ENCODE peak calls at places on chromosome 11, in five cellular contexts. I, N, Y, J and T are unnamed samples. For H3K4me1, the result is how much of the 10 kb centered on the place peaks cover.

GRCh38 chr11:65204143-65204542 is 22.4 kb downstream of the CAPN1 start:
- DNase-seq in I (peak), N (no peak), Y (no peak), J (no peak), T (peak)

GRCh38 chr11:9276571-9276970 is 11.4 kb upstream of the DENND5A start:
- DNase-seq in I (peak), N (no peak), Y (no peak), J (no peak), T (no peak)

GRCh38 chr11:57762235-57762866 is 749 bp downstream of the CTNND1 start:
- DNase-seq in I (no peak), N (no peak), Y (peak), J (no peak), T (no peak)

GRCh38 chr11:70063121-70063520 is 15.0 kb upstream of the ANO1 start:
- DNase-seq in I (no peak), N (no peak), Y (no peak), J (peak), T (no peak)

GRCh38 chr11:68047437-68048290 is 8.8 kb downstream of the TCIRG1 start:
- DNase-seq in I (no peak), N (no peak), Y (peak), J (no peak), T (peak)

GRCh38 chr11:91664521-91664920 is 560.1 kb upstream of the FAT3 start:
- DNase-seq in I (no peak), N (no peak), Y (no peak), J (no peak), T (no peak)

GRCh38 chr11:2689551-2690260 is 10.1 kb downstream of the KCNQ1OT1 start:
- DNase-seq in I (peak), N (no peak), Y (peak), J (no peak), T (peak)

GRCh38 chr11:65291613-65292012 is 23.1 kb upstream of the CDC42EP2 start:
- DNase-seq in I (no peak), N (no peak), Y (peak), J (no peak), T (no peak)

GRCh38 chr11:11782532-11783110 is 59.2 kb upstream of the USP47 start:
- DNase-seq in I (no peak), N (no peak), Y (no peak), J (no peak), T (no peak)

GRCh38 chr11:36622431-36623136 is 24.5 kb upstream of the RAG2 start:
- DNase-seq in I (no peak), N (no peak), Y (no peak), J (no peak), T (no peak)

GRCh38 chr11:75867778-75868374 is 52.9 kb downstream of the UVRAG start:
- DNase-seq in I (no peak), N (peak), Y (no peak), J (no peak), T (no peak)

GRCh38 chr11:126419801-126420729 is 64.6 kb downstream of the ST3GAL4 start:
- DNase-seq in I (no peak), N (no peak), Y (peak), J (no peak), T (no peak)

GRCh38 chr11:17393472-17393871 is 5.0 kb upstream of the KCNJ11 start:
- DNase-seq in I (no peak), N (no peak), Y (no peak), J (no peak), T (peak)

GRCh38 chr11:93537767-93538261 is 5.4 kb downstream of the SMCO4 start:
- DNase-seq in I (peak), N (no peak), Y (peak), J (peak), T (peak)

GRCh38 chr11:93541154-93541553 is 2.0 kb downstream of the SMCO4 start:
- DNase-seq in I (no peak), N (no peak), Y (no peak), J (no peak), T (no peak)

GRCh38 chr11:93536346-93536871 is 6.8 kb downstream of the SMCO4 start:
- DNase-seq in I (no peak), N (no peak), Y (no peak), J (no peak), T (no peak)

GRCh38 chr11:93540337-93540736 is 2.9 kb downstream of the SMCO4 start:
- DNase-seq in I (no peak), N (no peak), Y (no peak), J (no peak), T (no peak)

GRCh38 chr11:93537022-93537421 is 6.2 kb downstream of the SMCO4 start:
- DNase-seq in I (peak), N (peak), Y (peak), J (no peak), T (no peak)
- H3K4me1 ChIP-seq in I (under half), N (half or more), Y (under half), J (under half), T (half or more)

DNA sequence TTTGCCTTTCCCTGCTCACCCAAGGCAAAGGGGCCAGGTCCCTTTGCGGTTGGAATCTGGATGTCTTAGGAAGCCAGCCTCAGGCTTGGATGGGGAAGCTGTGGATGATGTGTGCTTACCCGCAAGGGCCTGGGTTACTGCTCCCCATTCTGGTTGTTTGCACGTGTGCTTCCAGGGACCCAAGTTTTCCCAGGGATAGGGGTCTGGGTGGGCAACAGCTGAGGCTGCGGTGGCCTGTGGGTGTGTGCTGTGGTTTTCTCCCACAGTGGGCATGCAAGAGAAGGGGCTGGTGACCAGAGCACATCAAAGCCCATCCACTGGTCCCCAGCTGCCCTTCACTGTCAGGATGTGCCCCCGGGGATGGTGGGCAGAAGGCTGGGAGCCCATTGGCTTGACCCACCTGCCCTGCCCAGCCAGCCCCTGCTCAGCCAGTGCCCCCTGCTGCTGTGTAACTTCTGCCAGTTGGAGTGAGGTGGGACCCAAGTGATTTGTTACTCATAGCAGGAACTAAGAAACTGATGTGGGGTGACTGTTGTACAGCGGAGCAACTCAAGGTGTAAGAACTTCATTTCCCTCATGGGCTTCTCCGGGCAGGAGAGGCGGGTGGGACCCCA is 3.3 kb downstream of the CAPN5 start:
- DNase-seq in I (peak), N (no peak), Y (peak), J (no peak), T (no peak)
- H3K4me1 ChIP-seq in I (under half), N (half or more), Y (under half), J (under half), T (half or more)

DNA sequence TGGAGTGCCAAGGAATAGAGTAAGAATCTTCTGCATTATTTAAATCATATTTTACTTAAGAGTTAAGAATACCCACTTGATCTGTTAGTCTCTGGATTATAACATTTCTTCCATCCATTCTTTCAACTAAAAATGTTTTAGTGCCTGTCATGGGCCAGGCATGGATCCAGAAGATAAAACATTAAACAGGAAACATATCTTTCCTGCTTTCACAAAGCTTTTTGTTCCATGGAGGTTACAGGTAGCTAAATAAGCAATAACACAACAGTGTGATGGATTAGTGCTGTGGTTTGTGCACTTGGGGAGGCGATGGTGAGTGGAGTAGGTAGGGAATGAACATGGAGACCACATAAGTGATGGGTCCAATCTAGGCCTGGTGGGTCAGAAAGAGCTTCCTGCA is 258.5 kb downstream of the DDX10 start:
- DNase-seq in I (no peak), N (no peak), Y (no peak), J (no peak), T (no peak)
- H3K4me1 ChIP-seq in I (under half), N (under half), Y (under half), J (under half), T (under half)

DNA sequence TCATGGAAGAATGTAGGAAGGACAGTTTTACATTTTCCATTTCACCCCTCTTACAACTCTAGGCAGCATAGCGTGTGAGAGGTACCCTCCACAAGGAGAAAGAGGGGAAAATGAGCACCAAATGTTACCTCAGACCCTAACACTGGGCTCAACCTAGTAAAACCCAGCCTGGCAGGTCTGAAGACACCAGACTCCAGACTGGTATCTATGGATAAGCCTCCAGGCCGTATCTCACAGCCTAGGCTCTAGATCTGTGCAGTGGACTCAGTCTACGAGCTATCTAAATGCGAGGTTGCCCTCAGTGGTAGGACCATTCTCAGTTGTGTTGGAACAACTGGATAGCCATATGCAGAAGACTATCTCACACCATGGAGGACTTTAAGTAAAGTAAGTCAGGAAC is 10.5 kb downstream of the TRIM5 start:
- DNase-seq in I (no peak), N (no peak), Y (no peak), J (no peak), T (no peak)
- H3K4me1 ChIP-seq in I (under half), N (under half), Y (under half), J (under half), T (under half)

GRCh38 chr11:118910309-118911112 is 15.2 kb downstream of the BCL9L start:
- DNase-seq in I (peak), N (peak), Y (peak), J (peak), T (peak)

GRCh38 chr11:118908264-118908663 is 17.5 kb downstream of the BCL9L start:
- DNase-seq in I (no peak), N (no peak), Y (peak), J (no peak), T (peak)

GRCh38 chr11:118909619-118910308 is 16.0 kb downstream of the BCL9L start:
- DNase-seq in I (no peak), N (no peak), Y (peak), J (no peak), T (peak)

GRCh38 chr11:118907749-118908106 is 18.0 kb downstream of the BCL9L start:
- DNase-seq in I (no peak), N (no peak), Y (peak), J (no peak), T (no peak)

GRCh38 chr11:118908931-118909618 is 16.7 kb downstream of the BCL9L start:
- DNase-seq in I (peak), N (peak), Y (peak), J (peak), T (peak)
- H3K4me1 ChIP-seq in I (half or more), N (half or more), Y (half or more), J (under half), T (half or more)

GRCh38 chr11:35154960-35155359 is 16.0 kb downstream of the CD44 start:
- DNase-seq in I (no peak), N (no peak), Y (no peak), J (no peak), T (no peak)
- H3K4me1 ChIP-seq in I (half or more), N (half or more), Y (half or more), J (under half), T (half or more)

DNA sequence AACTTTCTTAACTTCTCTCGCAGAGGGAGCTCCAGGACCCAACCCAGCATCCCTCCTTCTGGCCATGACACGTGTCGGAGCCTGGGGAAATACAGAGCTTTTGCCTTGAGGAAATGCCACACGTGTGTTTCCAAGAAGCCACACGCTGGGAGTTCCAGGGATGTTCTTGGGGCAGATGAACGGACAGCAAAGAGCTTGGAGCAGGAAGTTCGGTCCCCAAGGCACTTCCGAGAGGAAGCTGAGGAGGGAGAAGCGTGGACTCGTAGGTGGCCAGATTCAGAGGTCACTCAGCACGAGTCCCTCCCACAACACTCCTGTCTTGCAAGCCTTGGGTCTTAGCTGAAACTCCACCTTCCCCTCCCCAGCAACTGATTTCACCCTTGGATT is 34.8 kb upstream of the ETS1 start:
- DNase-seq in I (no peak), N (peak), Y (no peak), J (no peak), T (no peak)
- H3K4me1 ChIP-seq in I (under half), N (under half), Y (under half), J (under half), T (half or more)